ENCODE peak calls at places on chromosomes 16 and 17, in seven cellular contexts. N is SIG-M5, A is GM23248, J is SW480, H is posterior vena cava, I is KG1, E is AG08396. S is an unnamed sample.

GRCh38 chr17:31754239-31754945 is 104.7 kb downstream of the COPRS start:
- DNase-seq in H (no peak), A (peak; percentile 79), E (peak; percentile 80), N (no peak), J (no peak), I (no peak), S (peak; percentile 93)

GRCh38 chr16:52497067-52497816 is 49.7 kb downstream of the TOX3 start:
- DNase-seq in N (no peak), H (no peak), A (no peak), J (peak; percentile 13), E (no peak), I (no peak), S (no peak)

GRCh38 chr17:15744091-15744676 is 12.1 kb downstream of the TBC1D26 start:
- DNase-seq in N (no peak), J (no peak), E (no peak), H (no peak), A (no peak), I (no peak), S (no peak)

GRCh38 chr17:8837438-8838075 is 29.9 kb downstream of the PIK3R6 start:
- DNase-seq in I (no peak), A (no peak), N (no peak), E (no peak), J (no peak), H (no peak), S (peak; percentile 78)

GRCh38 chr16:88309905-88310259 is 72.9 kb upstream of the ZNF469 start:
- DNase-seq in H (no peak), E (no peak), N (no peak), I (no peak), J (no peak), A (no peak), S (peak; percentile 55)

GRCh38 chr16:46899443-46900143 is 15.4 kb downstream of the GPT2 start:
- DNase-seq in H (no peak), N (no peak), A (peak; percentile 21), J (no peak), E (no peak), I (no peak), S (peak; percentile 82)

GRCh38 chr17:4782652-4783051 is 3.5 kb downstream of the VMO1 start:
- DNase-seq in I (no peak), E (no peak), H (no peak), J (no peak), A (no peak), N (no peak), S (no peak)

GRCh38 chr17:82064433-82065192 is 991 bp downstream of the DUS1L start:
- DNase-seq in A (peak; percentile 39), N (no peak), J (peak; percentile 57), I (no peak), H (no peak), E (peak; percentile 52), S (peak; percentile 93)

GRCh38 chr17:4365628-4366311 is 705 bp downstream of the UBE2G1 start:
- DNase-seq in E (no peak), J (peak; percentile 36), H (peak; percentile 82), N (no peak), I (no peak), A (peak; percentile 59), S (no peak)

GRCh38 chr16:2785101-2785991 is 2.0 kb downstream of the PRSS33 start:
- DNase-seq in I (no peak), A (no peak), J (peak; percentile 53), N (no peak), H (peak; percentile 80), E (no peak), S (peak; percentile 81)

S was measured in osteoblast.